ENCODE peak calls at places on chromosomes 5 and 9, in five cellular contexts. R is tibial nerve, B is body of pancreas, H is uterus, L is IMR-90. D is an unnamed sample.
A peak's percentile ranks its signal among the peaks of the same experiment; 100 is the strongest.

GRCh38 chr9:16442622-16443021 is 427.8 kb downstream of the BNC2 start:
- DNase-seq in R (peak; percentile 31), B (no peak), H (peak; percentile 52), L (peak; percentile 58), D (no peak)

GRCh38 chr9:121393318-121393717 is 23.3 kb upstream of the STOM start:
- DNase-seq in R (no peak), H (no peak), B (no peak), L (peak; percentile 39), D (no peak)

GRCh38 chr5:82918311-82919031 is 158.7 kb downstream of the TMEM167A start:
- DNase-seq in H (no peak), B (no peak), L (no peak), R (no peak), D (no peak)

GRCh38 chr5:145587308-145588071 is 247.7 kb downstream of the PRELID2 start:
- DNase-seq in R (no peak), B (no peak), H (no peak), L (peak; percentile 93), D (no peak)

GRCh38 chr9:135103001-135103446 is 15.6 kb downstream of the OLFM1 start:
- DNase-seq in R (no peak), H (no peak), L (no peak), B (no peak), D (peak; percentile 48)

GRCh38 chr5:2538169-2538568 is 213.3 kb downstream of the IRX2 start:
- DNase-seq in H (no peak), L (no peak), R (no peak), B (no peak), D (no peak)

GRCh38 chr5:81698806-81699205 is 52.1 kb downstream of the SSBP2 start:
- DNase-seq in L (peak; percentile 59), R (no peak), B (no peak), H (no peak), D (no peak)

GRCh38 chr5:154857091-154857533 is 1.3 kb upstream of the CNOT8 start:
- DNase-seq in B (no peak), H (no peak), L (no peak), R (peak; percentile 80), D (peak; percentile 88)

GRCh38 chr5:32684261-32684660 is 26.9 kb upstream of the NPR3 start:
- DNase-seq in L (no peak), R (no peak), H (no peak), B (no peak), D (no peak)

GRCh38 chr5:66814146-66814991 is 218.2 kb downstream of the MAST4 start:
- DNase-seq in L (peak; percentile 63), R (peak; percentile 59), H (no peak), B (peak; percentile 33), D (peak; percentile 46)

GRCh38 chr5:133047404-133047803 is 4.4 kb upstream of the HSPA4 start:
- DNase-seq in R (no peak), H (no peak), B (no peak), L (no peak), D (no peak)

GRCh38 chr5:88860501-88860900 is 22.5 kb downstream of the MEF2C start:
- DNase-seq in R (no peak), B (no peak), H (no peak), L (peak; percentile 27), D (no peak)

GRCh38 chr9:79701651-79702050 is 129.9 kb downstream of the TLE4 start:
- DNase-seq in L (no peak), R (peak; percentile 28), B (no peak), H (no peak), D (no peak)

GRCh38 chr5:173940269-173940668 is 48.7 kb upstream of the C5orf47 start:
- DNase-seq in H (no peak), L (no peak), R (no peak), B (no peak), D (no peak)

GRCh38 chr5:56815657-56816545 is 552 bp downstream of the MAP3K1 start:
- DNase-seq in B (peak; percentile 54), H (peak; percentile 30), L (peak; percentile 32), R (no peak), D (peak; percentile 35)

GRCh38 chr5:64166201-64166959 is 737 bp downstream of the RNF180 start:
- DNase-seq in L (no peak), R (no peak), H (no peak), B (no peak), D (peak; percentile 60)

GRCh38 chr9:23412458-23412857 is 413.6 kb downstream of the ELAVL2 start:
- DNase-seq in H (no peak), L (no peak), R (no peak), B (no peak), D (no peak)

GRCh38 chr9:122374885-122375420 is 4.1 kb downstream of the PTGS1 start:
- DNase-seq in L (peak; percentile 77), R (peak; percentile 58), H (peak; percentile 72), B (peak; percentile 56), D (peak; percentile 75)

GRCh38 chr9:114117614-114117995 is 18.5 kb upstream of the KIF12 start:
- DNase-seq in L (no peak), R (no peak), H (no peak), B (no peak), D (no peak)

GRCh38 chr5:59002162-59002825 is 419.4 kb downstream of the RAB3C start:
- DNase-seq in B (no peak), R (no peak), H (no peak), L (no peak), D (no peak)

GRCh38 chr9:76827286-76828080 is 63.2 kb downstream of the PCA3 start:
- DNase-seq in B (no peak), L (no peak), H (no peak), R (no peak), D (no peak)

GRCh38 chr9:76828462-76828861 is 64.2 kb downstream of the PCA3 start:
- DNase-seq in L (peak; percentile 18), R (no peak), H (no peak), B (no peak), D (no peak)
- H3K27ac ChIP-seq in L (no peak overlapping the region), R (no peak overlapping the region), H (peak overlapping the region; percentile 31), B (no peak overlapping the region), D (no peak overlapping the region)

DNA sequence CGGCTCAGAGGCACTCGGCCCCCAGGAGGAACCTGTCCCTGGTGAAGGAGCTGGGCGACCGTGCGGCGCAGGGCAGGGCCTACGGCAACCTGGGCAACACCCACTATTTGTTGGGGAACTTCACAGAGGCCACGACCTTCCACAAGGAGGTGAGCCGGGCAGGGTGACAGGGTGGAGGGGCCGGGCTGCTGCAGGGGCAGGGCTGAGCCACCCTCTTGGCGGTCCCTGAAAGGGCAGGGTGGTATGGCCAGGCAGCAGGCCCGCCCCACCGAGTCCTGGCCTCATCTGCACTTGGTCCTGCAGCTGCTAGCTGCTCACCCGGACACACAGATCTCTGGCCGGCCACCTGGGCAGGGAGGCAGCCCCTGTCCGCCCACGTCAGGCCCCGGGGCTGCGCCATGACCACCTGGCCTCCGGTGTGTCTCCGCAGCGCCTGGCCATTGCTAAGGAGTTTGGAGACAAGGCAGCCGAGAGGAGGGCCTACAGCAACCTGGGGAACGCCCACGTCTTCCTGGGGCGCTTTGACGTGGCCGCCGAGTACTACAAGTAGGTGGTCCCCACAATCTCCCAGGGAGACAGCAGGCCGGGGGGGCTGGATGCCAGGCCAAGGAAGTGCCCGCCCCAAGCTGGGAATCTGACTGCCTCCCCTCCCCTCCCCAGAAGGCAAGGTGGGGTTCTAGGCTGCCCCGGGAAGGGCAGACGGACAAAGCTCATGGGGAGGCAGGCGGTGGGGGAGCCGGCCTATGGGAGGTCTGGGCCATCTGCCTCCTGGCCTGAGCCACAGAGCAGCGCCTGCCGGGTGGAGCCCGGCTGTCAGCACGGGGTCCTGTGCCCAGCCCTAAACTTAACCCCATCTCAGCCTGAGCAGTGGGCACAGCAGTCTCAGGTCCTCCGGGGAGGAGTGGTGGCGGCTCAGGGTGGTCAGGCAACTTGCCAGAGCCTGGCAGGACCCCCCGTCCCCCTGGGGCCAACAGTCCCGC is 10.4 kb downstream of the GPSM1 start:
- DNase-seq in H (no peak), L (no peak), B (no peak), R (no peak), D (no peak)
- TF ChIP-seq POLR2A in H (no peak), L (no peak), B (no peak), R (no peak), D (no peak)

DNA sequence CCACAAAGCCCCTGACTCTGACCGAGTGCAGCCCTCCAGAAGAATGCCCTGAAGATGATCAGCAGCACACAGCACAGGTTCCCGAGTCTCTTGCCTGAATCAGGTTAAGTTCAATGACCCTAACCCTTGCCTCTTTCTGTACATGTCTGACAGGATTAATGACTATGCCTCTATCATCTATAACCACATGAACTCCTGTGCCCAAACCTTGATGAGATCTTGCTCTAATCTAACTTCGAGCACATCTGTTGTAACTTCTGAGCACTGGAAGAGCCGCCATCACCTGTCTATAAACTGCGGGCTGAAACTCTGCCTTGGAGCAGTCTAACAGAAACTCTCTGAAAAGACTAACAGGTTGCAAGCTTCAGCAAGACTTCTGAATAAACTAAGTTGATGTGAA is 44.6 kb downstream of the SERINC5 start:
- DNase-seq in H (no peak), B (no peak), R (no peak), L (no peak), D (no peak)
- H3K27ac ChIP-seq in H (no peak overlapping the region), B (no peak overlapping the region), R (no peak overlapping the region), L (no peak overlapping the region), D (no peak overlapping the region)

GRCh38 chr9:5452286-5452609 is 1.9 kb downstream of the CD274 start:
- DNase-seq in B (no peak), R (no peak), L (no peak), H (no peak), D (no peak)

GRCh38 chr9:5448016-5448415 is 2.3 kb upstream of the CD274 start:
- DNase-seq in B (no peak), R (no peak), H (no peak), L (no peak), D (no peak)

GRCh38 chr9:5449521-5450359 is 602 bp upstream of the CD274 start:
- DNase-seq in H (no peak), B (no peak), R (no peak), L (no peak), D (no peak)

GRCh38 chr9:5448461-5448860 is 1.9 kb upstream of the CD274 start:
- DNase-seq in B (no peak), R (no peak), L (no peak), H (no peak), D (no peak)

GRCh38 chr9:5450360-5451051 is at the start of gene CD274:
- DNase-seq in R (peak; percentile 61), L (peak; percentile 93), B (peak; percentile 95), H (peak; percentile 88), D (peak; percentile 91)
- TF ChIP-seq POLR2A in R (no peak), L (peak; percentile 83), B (peak; percentile 81), H (peak; percentile 19), D (no peak)

GRCh38 chr5:35781181-35781580 is 75.5 kb upstream of the IL7R start:
- DNase-seq in R (no peak), L (peak; percentile 68), B (no peak), H (no peak), D (no peak)
- H3K27ac ChIP-seq in R (no peak overlapping the region), L (peak overlapping the region; percentile 56), B (no peak overlapping the region), H (no peak overlapping the region), D (no peak overlapping the region)

D was measured in testis.